ENCODE peak calls at places on chromosomes 4 and X, in six cellular contexts. U is HCT116, V is H1, J is HepG2, D is SK-N-SH, H is GM12878. C is an unnamed sample.

GRCh38 chr4:14364953-14365533 is 637.2 kb upstream of the CPEB2 start:
- DNase-seq in J (no peak), V (no peak), U (no peak), D (no peak), H (no peak), C (no peak)

GRCh38 chr4:133152330-133152791 is 3.3 kb downstream of the PCDH10 start:
- DNase-seq in V (no peak), D (no peak), U (no peak), J (no peak), H (no peak), C (no peak)

GRCh38 chr4:106494066-106494465 is 125.5 kb upstream of the GIMD1 start:
- DNase-seq in H (no peak), V (no peak), D (no peak), U (no peak), J (no peak), C (no peak)

GRCh38 chrX:25022499-25023325 is 6.9 kb upstream of the ARX start:
- DNase-seq in H (no peak), V (no peak), U (no peak), J (no peak), D (no peak), C (no peak)

GRCh38 chrX:71095971-71096701 is 485 bp downstream of the FOXO4 start:
- DNase-seq in D (peak), H (no peak), V (no peak), J (no peak), U (peak), C (peak)

GRCh38 chr4:170388255-170388654 is 298.5 kb upstream of the AADAT start:
- DNase-seq in D (no peak), U (no peak), V (no peak), J (no peak), H (no peak), C (no peak)

GRCh38 chr4:79247695-79248394 is 78.0 kb downstream of the NAA11 start:
- DNase-seq in V (no peak), J (no peak), H (no peak), U (no peak), D (no peak), C (no peak)

GRCh38 chr4:111323496-111323895 is 700.6 kb upstream of the PITX2 start:
- DNase-seq in D (no peak), V (no peak), U (no peak), J (no peak), H (no peak), C (no peak)

GRCh38 chr4:150789864-150790263 is 207.9 kb downstream of the MAB21L2 start:
- DNase-seq in J (no peak), D (no peak), H (no peak), U (no peak), V (no peak), C (no peak)

GRCh38 chrX:619451-619811 is 11.2 kb upstream of the SHOX start:
- DNase-seq in V (no peak), J (no peak), U (no peak), H (no peak), D (no peak), C (no peak)

GRCh38 chrX:109959356-109959871 is 43.5 kb upstream of the TMEM164 start:
- DNase-seq in D (no peak), J (no peak), H (no peak), U (no peak), V (no peak), C (no peak)

GRCh38 chrX:71532078-71532752 is 689 bp upstream of the OGT start:
- DNase-seq in D (no peak), J (no peak), U (no peak), H (no peak), V (no peak), C (peak)

GRCh38 chrX:48508400-48509244 is at the start of gene PORCN:
- DNase-seq in V (no peak), H (peak), J (peak), U (no peak), D (peak), C (peak)

GRCh38 chr4:13783800-13784411 is 156.4 kb upstream of the BOD1L1 start:
- DNase-seq in D (no peak), V (no peak), J (peak), U (no peak), H (peak), C (no peak)

GRCh38 chr4:55866973-55867574 is 13.6 kb downstream of the EXOC1 start:
- DNase-seq in J (peak), D (peak), U (peak), V (no peak), H (peak), C (peak)

GRCh38 chrX:68365356-68365755 is 67.9 kb downstream of the OPHN1 start:
- DNase-seq in U (no peak), H (no peak), V (no peak), D (no peak), J (no peak), C (no peak)
- TF ChIP-seq JUND in U (no peak), H (no peak), V (no peak), D (no peak), J (no peak), C (no peak)

DNA sequence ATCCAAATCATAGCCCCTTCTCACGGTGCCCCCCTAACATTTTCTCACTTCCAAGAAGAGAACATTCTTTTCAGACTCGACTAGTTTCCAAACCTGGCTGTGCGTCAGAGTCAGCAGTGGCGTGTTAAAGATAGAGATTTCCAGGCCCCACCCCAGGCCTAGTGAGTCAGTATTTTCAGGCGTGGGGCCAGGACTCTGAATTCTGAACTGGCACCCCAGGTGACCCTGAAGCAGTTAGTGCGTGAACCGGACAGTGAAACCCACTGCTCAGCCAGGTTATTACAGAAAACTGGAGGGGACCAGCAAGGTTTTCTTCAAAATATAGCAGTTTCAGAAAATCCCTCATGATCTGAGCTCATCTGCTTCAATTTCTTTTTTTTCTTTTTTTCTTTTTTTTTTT is 35.0 kb upstream of the BCOR start:
- DNase-seq in J (no peak), U (peak), D (no peak), H (no peak), V (no peak), C (no peak)
- TF ChIP-seq JUND in J (no peak), U (no peak), D (peak), H (no peak), V (no peak), C (no peak)

GRCh38 chr4:174873931-174874330 is 44.2 kb upstream of the ADAM29 start:
- DNase-seq in D (peak), U (peak), H (peak), J (no peak), V (no peak), C (no peak)
- TF ChIP-seq JUND in D (no peak), U (no peak), H (no peak), J (no peak), V (no peak), C (no peak)

DNA sequence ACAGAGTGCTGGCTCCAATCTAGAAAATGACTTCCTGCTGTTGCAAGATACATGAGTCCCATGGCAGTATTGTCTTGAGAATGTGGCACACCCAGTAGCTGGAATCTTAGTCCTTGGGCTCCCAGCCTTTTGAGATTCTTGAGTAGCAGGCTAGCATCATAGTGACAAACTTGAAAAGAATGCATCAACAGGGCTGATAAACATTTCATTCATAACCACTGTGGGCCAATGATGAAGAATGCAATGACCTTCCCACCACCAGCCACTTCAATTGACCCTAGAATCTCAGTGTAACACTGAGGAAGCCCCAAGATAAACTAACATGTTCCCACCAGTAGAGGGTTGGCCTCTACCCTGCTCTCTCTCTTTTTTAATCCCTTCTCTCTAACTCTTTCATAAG is 329.3 kb downstream of the GBA3 start:
- DNase-seq in H (no peak), U (no peak), V (no peak), J (no peak), D (no peak), C (peak)
- TF ChIP-seq JUND in H (no peak), U (no peak), V (no peak), J (no peak), D (no peak), C (no peak)

DNA sequence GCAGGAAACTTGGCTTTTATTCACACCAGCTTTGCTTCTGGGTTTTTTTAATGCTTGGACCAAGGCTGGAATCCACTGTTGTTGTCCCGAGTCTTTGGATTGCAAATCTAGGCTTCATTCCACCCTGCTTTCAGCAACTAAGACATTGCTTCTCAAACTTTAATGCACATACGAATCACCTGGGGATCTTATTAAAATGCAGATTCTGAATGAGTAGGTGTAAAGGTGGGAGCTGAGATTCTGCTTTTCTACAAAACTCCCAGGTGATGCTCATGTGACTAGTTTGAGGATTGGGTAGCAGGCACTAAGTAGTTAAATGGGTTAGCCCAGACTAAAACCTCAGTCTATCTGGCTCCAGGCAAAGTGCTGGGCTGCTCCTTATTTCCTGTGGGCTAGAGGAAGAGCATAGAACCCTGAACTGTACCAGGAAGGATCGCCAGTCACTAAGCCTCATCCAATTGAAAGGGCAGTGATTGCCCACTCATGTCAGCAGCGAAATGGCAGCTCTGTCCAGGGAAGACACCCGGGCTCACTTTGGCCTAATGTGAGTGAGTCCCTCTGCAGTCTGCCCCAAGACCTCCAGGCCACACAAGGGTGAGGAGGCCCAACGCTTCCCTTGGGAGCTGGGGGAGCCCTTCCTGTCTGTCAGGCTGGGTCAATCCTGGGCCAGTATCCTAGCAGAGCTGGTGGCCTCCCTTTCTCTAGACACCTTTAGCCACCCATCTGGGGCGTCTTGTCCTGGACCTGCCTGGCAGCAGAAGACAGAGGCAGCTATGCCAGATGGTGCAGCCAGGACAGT is 39.4 kb upstream of the GPC4 start:
- DNase-seq in V (no peak), H (no peak), D (no peak), U (no peak), J (no peak), C (no peak)
- TF ChIP-seq JUND in V (no peak), H (no peak), D (no peak), U (no peak), J (no peak), C (no peak)

C was measured in T47D.